ENCODE peak calls at places on chromosomes 7 and 10, in ten cellular contexts. I is NCI-H1436; P is skeletal muscle cell; Z is cardiac fibroblast; C is ELR; H is NCI-H460; J is Daoy; W is activated naive CD4-positive, alpha-beta T cell treated with anti-CD3 and anti-CD28 coated beads for 36 hours; M is fibroblast of gingiva; O is activated effector memory CD4-positive, alpha-beta T cell treated with anti-CD3 and anti-CD28 coated beads, Interleukin-2, amount 50 U/mL, for 16 hours. E is an unnamed sample.

GRCh38 chr10:110672580-110672919 is 28.4 kb downstream of the RBM20 start:
- DNase-seq in I (no peak), C (no peak), H (no peak), P (no peak), M (no peak), O (no peak), W (no peak), Z (no peak), J (no peak), E (no peak)

GRCh38 chr7:31466036-31466435 is 47.9 kb upstream of the ITPRID1 start:
- DNase-seq in I (peak), Z (no peak), W (no peak), J (no peak), C (no peak), O (no peak), H (no peak), M (no peak), P (no peak), E (no peak)

GRCh38 chr10:24009736-24010135 is 199.2 kb upstream of the KIAA1217 start:
- DNase-seq in M (no peak), I (no peak), Z (no peak), C (no peak), W (no peak), J (no peak), P (no peak), H (no peak), O (no peak), E (no peak)

GRCh38 chr10:69438531-69439349 is 12.5 kb upstream of the TSPAN15 start:
- DNase-seq in O (no peak), H (peak), I (no peak), C (peak), Z (peak), P (no peak), W (no peak), M (peak), J (peak), E (peak)

GRCh38 chr10:10777279-10777678 is 240.4 kb upstream of the CELF2 start:
- DNase-seq in Z (no peak), M (no peak), O (no peak), W (no peak), H (peak), J (no peak), I (no peak), P (no peak), C (no peak), E (no peak)

GRCh38 chr7:122206985-122207384 is 62.9 kb upstream of the AASS start:
- DNase-seq in J (no peak), H (no peak), Z (no peak), M (no peak), P (no peak), C (no peak), W (no peak), I (no peak), O (no peak), E (no peak)

GRCh38 chr10:126465771-126466170 is 77.5 kb upstream of the ADAM12 start:
- DNase-seq in M (no peak), W (no peak), Z (no peak), H (no peak), C (no peak), I (no peak), O (no peak), J (no peak), P (no peak), E (no peak)

GRCh38 chr7:92790987-92791386 is 45.4 kb downstream of the CDK6 start:
- DNase-seq in C (peak), P (no peak), O (no peak), H (no peak), Z (peak), I (no peak), J (peak), W (no peak), M (peak), E (no peak)

GRCh38 chr10:62466590-62466989 is 92.4 kb downstream of the ZNF365 start:
- DNase-seq in H (no peak), J (no peak), I (no peak), C (no peak), Z (no peak), O (no peak), M (no peak), P (no peak), W (no peak), E (no peak)

GRCh38 chr10:109962247-109962646 is 38.9 kb upstream of the XPNPEP1 start:
- DNase-seq in Z (peak), J (peak), W (no peak), P (no peak), M (peak), O (no peak), H (no peak), I (no peak), C (peak), E (no peak)

GRCh38 chr10:43138757-43139241 is 554 bp downstream of the CSGALNACT2 start:
- DNase-seq in H (peak), W (peak), J (peak), Z (peak), O (peak), I (no peak), M (peak), P (no peak), C (peak), E (peak)

GRCh38 chr7:112228632-112229031 is 22.1 kb downstream of the ZNF277 start:
- DNase-seq in I (no peak), W (no peak), C (no peak), H (no peak), Z (no peak), J (no peak), M (no peak), O (no peak), P (no peak), E (no peak)

GRCh38 chr7:9240016-9240415 is 806.6 kb downstream of the NXPH1 start:
- DNase-seq in I (no peak), O (no peak), H (no peak), J (no peak), W (no peak), P (no peak), Z (no peak), M (no peak), C (peak), E (no peak)

GRCh38 chr7:153301908-153302307 is 542.4 kb downstream of the ACTR3B start:
- DNase-seq in O (no peak), M (no peak), W (no peak), J (no peak), P (no peak), Z (no peak), C (no peak), I (peak), H (no peak), E (no peak)